ENCODE peak calls at places on chromosome 14, in ten cellular contexts. C is M059J; S is stimulated activated CD4-positive, alpha-beta T cell treated with anti-CD3 and anti-CD28 coated beads, TNF-alpha, amount 100 ng/mL, for 4 hours; O is lower leg skin; H is NCI-H1105; E is GM12892; G is NCI-H187; X is kidney tubule cell; P is heart left ventricle; T is activated CD4-positive, alpha-beta T cell treated with anti-CD3 and anti-CD28 coated beads, Interleukin-2, amount 50 U/mL, for 24 hours. I is an unnamed sample.

GRCh38 chr14:38209572-38210159 is 2.0 kb downstream of the SSTR1 start:
- DNase-seq in C (no peak), S (no peak), O (no peak), H (no peak), E (no peak), G (no peak), X (no peak), P (no peak), T (no peak), I (no peak)

GRCh38 chr14:23469906-23470403 is 452 bp downstream of the NGDN start:
- DNase-seq in C (no peak), S (peak), O (no peak), H (no peak), E (no peak), G (no peak), X (no peak), P (no peak), T (peak), I (no peak)

GRCh38 chr14:77000340-77001235 is 27.9 kb downstream of the IRF2BPL start:
- DNase-seq in C (peak), S (no peak), O (no peak), H (no peak), E (no peak), G (peak), X (peak), P (peak), T (no peak), I (no peak)

GRCh38 chr14:54722791-54723432 is 156.0 kb downstream of the SAMD4A start:
- DNase-seq in C (peak), S (no peak), O (no peak), H (no peak), E (no peak), G (no peak), X (peak), P (no peak), T (no peak), I (no peak)

GRCh38 chr14:96635850-96636249 is 133.7 kb downstream of the PAPOLA start:
- DNase-seq in C (peak), S (no peak), O (peak), H (no peak), E (no peak), G (no peak), X (no peak), P (no peak), T (no peak), I (no peak)

GRCh38 chr14:105748204-105748578 is 221.8 kb downstream of the TMEM121 start:
- DNase-seq in C (peak), S (no peak), O (no peak), H (no peak), E (no peak), G (no peak), X (peak), P (peak), T (no peak), I (no peak)

GRCh38 chr14:95337052-95337595 is 17.4 kb upstream of the CLMN start:
- DNase-seq in C (no peak), S (no peak), O (no peak), H (no peak), E (no peak), G (no peak), X (no peak), P (no peak), T (no peak), I (no peak)

GRCh38 chr14:99757331-99758070 is 35.7 kb upstream of the EML1 start:
- DNase-seq in C (peak), S (no peak), O (no peak), H (no peak), E (no peak), G (no peak), X (peak), P (no peak), T (no peak), I (no peak)

GRCh38 chr14:57266060-57266459 is 2.6 kb downstream of the EXOC5 start:
- DNase-seq in C (peak), S (no peak), O (no peak), H (no peak), E (no peak), G (no peak), X (peak), P (no peak), T (no peak), I (no peak)

GRCh38 chr14:43503508-43503907 is 1003.6 kb downstream of the FSCB start:
- DNase-seq in C (no peak), S (no peak), O (no peak), H (no peak), E (no peak), G (no peak), X (no peak), P (no peak), T (no peak), I (no peak)

GRCh38 chr14:64200170-64200569 is 94.0 kb downstream of the ESR2 start:
- DNase-seq in C (no peak), S (no peak), O (no peak), H (no peak), E (no peak), G (no peak), X (no peak), P (peak), T (no peak), I (no peak)

GRCh38 chr14:90105756-90106155 is 44.0 kb downstream of the KCNK13 start:
- DNase-seq in C (no peak), S (no peak), O (no peak), H (no peak), E (no peak), G (no peak), X (no peak), P (peak), T (no peak), I (no peak)

GRCh38 chr14:74589291-74589879 is 22.7 kb downstream of the LTBP2 start:
- DNase-seq in C (no peak), S (no peak), O (no peak), H (no peak), E (no peak), G (no peak), X (no peak), P (peak), T (no peak), I (no peak)

GRCh38 chr14:75820761-75821160 is 159.7 kb downstream of the TTLL5 start:
- DNase-seq in C (no peak), S (no peak), O (no peak), H (no peak), E (no peak), G (no peak), X (no peak), P (no peak), T (no peak), I (no peak)

GRCh38 chr14:105165134-105165704 is 3.4 kb downstream of the JAG2 start:
- DNase-seq in C (no peak), S (no peak), O (no peak), H (peak), E (no peak), G (no peak), X (no peak), P (no peak), T (no peak), I (no peak)

GRCh38 chr14:71730471-71730870 is 201.8 kb upstream of the RGS6 start:
- DNase-seq in C (peak), S (no peak), O (no peak), H (no peak), E (no peak), G (no peak), X (no peak), P (no peak), T (no peak), I (no peak)

GRCh38 chr14:97401714-97402113 is 604.5 kb downstream of the VRK1 start:
- DNase-seq in C (no peak), S (no peak), O (peak), H (no peak), E (no peak), G (no peak), X (no peak), P (no peak), T (no peak), I (no peak)

GRCh38 chr14:76918176-76918750 is 92.1 kb downstream of the LRRC74A start:
- DNase-seq in C (peak), S (no peak), O (peak), H (no peak), E (no peak), G (peak), X (no peak), P (peak), T (no peak), I (peak)

GRCh38 chr14:102604183-102604582 is 11.7 kb downstream of the RCOR1 start:
- DNase-seq in C (no peak), S (no peak), O (no peak), H (no peak), E (no peak), G (no peak), X (no peak), P (no peak), T (no peak), I (no peak)

GRCh38 chr14:53621986-53622385 is 334.6 kb downstream of the BMP4 start:
- DNase-seq in C (no peak), S (no peak), O (no peak), H (no peak), E (no peak), G (no peak), X (no peak), P (no peak), T (no peak), I (no peak)

GRCh38 chr14:60653709-60654161 is 4.5 kb upstream of the SIX1 start:
- DNase-seq in C (no peak), S (no peak), O (no peak), H (no peak), E (no peak), G (no peak), X (no peak), P (no peak), T (no peak), I (no peak)

GRCh38 chr14:70641548-70642312 is at the start of gene TTC9:
- DNase-seq in C (no peak), S (no peak), O (no peak), H (peak), E (peak), G (no peak), X (peak), P (no peak), T (no peak), I (no peak)

GRCh38 chr14:70619708-70620107 is 19.3 kb upstream of the MED6 start:
- DNase-seq in C (no peak), S (no peak), O (no peak), H (no peak), E (no peak), G (no peak), X (peak), P (no peak), T (no peak), I (no peak)

GRCh38 chr14:72562300-72562699 is 331.6 kb downstream of the DPF3 start:
- DNase-seq in C (no peak), S (no peak), O (no peak), H (no peak), E (no peak), G (no peak), X (no peak), P (no peak), T (no peak), I (no peak)

GRCh38 chr14:92866181-92866752 is 56.7 kb upstream of the CHGA start:
- DNase-seq in C (no peak), S (no peak), O (no peak), H (no peak), E (no peak), G (no peak), X (peak), P (no peak), T (no peak), I (no peak)

GRCh38 chr14:77200406-77200985 is 18.9 kb downstream of the TMEM63C start:
- DNase-seq in C (no peak), S (no peak), O (no peak), H (no peak), E (no peak), G (no peak), X (no peak), P (no peak), T (no peak), I (no peak)

GRCh38 chr14:38065101-38065762 is 142.5 kb upstream of the SSTR1 start:
- DNase-seq in C (peak), S (peak), O (no peak), H (no peak), E (no peak), G (no peak), X (no peak), P (no peak), T (peak), I (no peak)

GRCh38 chr14:94066089-94066676 is 14.8 kb downstream of the DDX24 start:
- DNase-seq in C (peak), S (no peak), O (peak), H (no peak), E (no peak), G (no peak), X (peak), P (no peak), T (no peak), I (no peak)

GRCh38 chr14:56549721-56550120 is 29.9 kb upstream of the TMEM260 start:
- DNase-seq in C (no peak), S (no peak), O (no peak), H (no peak), E (no peak), G (no peak), X (no peak), P (no peak), T (no peak), I (no peak)

GRCh38 chr14:80959448-80960006 is 4.1 kb downstream of the TSHR start:
- DNase-seq in C (no peak), S (peak), O (no peak), H (peak), E (peak), G (no peak), X (no peak), P (no peak), T (peak), I (no peak)

I was measured in HS-27A.